ENCODE peak calls at places on chromosomes 6 and 20, in nine cellular contexts. V is psoas muscle; B is effector CD4-positive, alpha-beta T cell; P is endothelial cell; M is A549; Z is NCI-H524; E is trophoblast cell; H is anterior cingulate cortex; C is GM13977. K is an unnamed sample.

GRCh38 chr20:25223179-25223661 is 24.7 kb upstream of the PYGB start:
- DNase-seq in V (no peak), B (no peak), P (no peak), M (peak), Z (no peak), E (peak), H (no peak), C (no peak), K (no peak)

GRCh38 chr6:21611485-21611884 is 17.9 kb downstream of the SOX4 start:
- DNase-seq in V (no peak), B (no peak), P (no peak), M (no peak), Z (no peak), E (no peak), H (no peak), C (no peak), K (no peak)

GRCh38 chr6:148761532-148761951 is 14.7 kb downstream of the UST start:
- DNase-seq in V (peak), B (peak), P (no peak), M (no peak), Z (no peak), E (no peak), H (no peak), C (no peak), K (no peak)

GRCh38 chr6:143471822-143472221 is 21.2 kb downstream of the PEX3 start:
- DNase-seq in V (no peak), B (no peak), P (no peak), M (no peak), Z (no peak), E (no peak), H (no peak), C (no peak), K (no peak)

GRCh38 chr20:24872291-24873014 is 76.6 kb upstream of the CST7 start:
- DNase-seq in V (no peak), B (no peak), P (no peak), M (no peak), Z (peak), E (no peak), H (no peak), C (no peak), K (no peak)

GRCh38 chr20:34560141-34560523 is 1.6 kb downstream of the MAP1LC3A start:
- DNase-seq in V (peak), B (no peak), P (no peak), M (no peak), Z (no peak), E (no peak), H (peak), C (no peak), K (no peak)

GRCh38 chr6:7912736-7913517 is 2.3 kb upstream of the TXNDC5 start:
- DNase-seq in V (no peak), B (no peak), P (no peak), M (no peak), Z (no peak), E (no peak), H (no peak), C (no peak), K (no peak)

GRCh38 chr6:40983752-40984151 is 55.3 kb downstream of the UNC5CL start:
- DNase-seq in V (no peak), B (no peak), P (no peak), M (no peak), Z (no peak), E (no peak), H (no peak), C (no peak), K (no peak)

GRCh38 chr20:45153756-45154155 is 20.9 kb upstream of the PI3 start:
- DNase-seq in V (no peak), B (no peak), P (no peak), M (no peak), Z (no peak), E (no peak), H (no peak), C (no peak), K (no peak)

GRCh38 chr6:161228096-161228495 is 45.8 kb downstream of the AGPAT4 start:
- DNase-seq in V (peak), B (no peak), P (no peak), M (no peak), Z (no peak), E (no peak), H (no peak), C (no peak), K (no peak)

GRCh38 chr20:48942730-48943129 is 21.2 kb downstream of the ARFGEF2 start:
- DNase-seq in V (no peak), B (no peak), P (no peak), M (no peak), Z (no peak), E (no peak), H (no peak), C (no peak), K (no peak)

GRCh38 chr6:116783852-116784251 is 18.3 kb upstream of the FAM162B start:
- DNase-seq in V (no peak), B (no peak), P (no peak), M (no peak), Z (no peak), E (no peak), H (no peak), C (no peak), K (no peak)

GRCh38 chr6:124947821-124948451 is 14.3 kb upstream of the RNF217 start:
- DNase-seq in V (no peak), B (no peak), P (no peak), M (no peak), Z (no peak), E (no peak), H (no peak), C (no peak), K (no peak)

GRCh38 chr20:50344232-50345071 is 153.8 kb downstream of the CEBPB start:
- DNase-seq in V (no peak), B (no peak), P (no peak), M (no peak), Z (no peak), E (no peak), H (no peak), C (no peak), K (no peak)

GRCh38 chr6:84762941-84763396 is 1.4 kb downstream of the TBX18 start:
- DNase-seq in V (peak), B (no peak), P (peak), M (no peak), Z (no peak), E (no peak), H (no peak), C (no peak), K (no peak)

GRCh38 chr6:31092238-31092637 is 20.1 kb downstream of the C6orf15 start:
- DNase-seq in V (no peak), B (no peak), P (no peak), M (no peak), Z (no peak), E (no peak), H (no peak), C (no peak), K (no peak)

GRCh38 chr6:148501178-148501590 is 158.5 kb downstream of the SASH1 start:
- DNase-seq in V (peak), B (no peak), P (no peak), M (no peak), Z (no peak), E (peak), H (no peak), C (no peak), K (no peak)

GRCh38 chr6:84774174-84775158 is 10.1 kb upstream of the TBX18 start:
- DNase-seq in V (peak), B (no peak), P (peak), M (peak), Z (no peak), E (no peak), H (no peak), C (peak), K (peak)

GRCh38 chr20:7362601-7363000 is 577.7 kb downstream of the HAO1 start:
- DNase-seq in V (no peak), B (no peak), P (no peak), M (no peak), Z (no peak), E (no peak), H (no peak), C (no peak), K (no peak)

GRCh38 chr20:36793294-36794115 is 19.9 kb upstream of the DSN1 start:
- DNase-seq in V (no peak), B (no peak), P (no peak), M (no peak), Z (no peak), E (no peak), H (no peak), C (no peak), K (no peak)

GRCh38 chr6:147689398-147689797 is 180.9 kb downstream of the SAMD5 start:
- DNase-seq in V (no peak), B (no peak), P (no peak), M (no peak), Z (no peak), E (no peak), H (no peak), C (no peak), K (no peak)

GRCh38 chr6:11011787-11012234 is 32.3 kb downstream of the ELOVL2 start:
- DNase-seq in V (no peak), B (no peak), P (no peak), M (peak), Z (no peak), E (peak), H (no peak), C (peak), K (no peak)

GRCh38 chr20:56606174-56606945 is 22.7 kb upstream of the TFAP2C start:
- DNase-seq in V (no peak), B (no peak), P (no peak), M (no peak), Z (no peak), E (peak), H (no peak), C (no peak), K (no peak)

GRCh38 chr6:34143884-34144580 is 1.9 kb downstream of the GRM4 start:
- DNase-seq in V (peak), B (peak), P (peak), M (peak), Z (peak), E (no peak), H (no peak), C (peak), K (no peak)

GRCh38 chr6:86888311-86888710 is 49.0 kb upstream of the HTR1E start:
- DNase-seq in V (no peak), B (no peak), P (no peak), M (no peak), Z (no peak), E (no peak), H (no peak), C (no peak), K (no peak)

GRCh38 chr6:1190361-1190760 is 121.5 kb upstream of the FOXQ1 start:
- DNase-seq in V (no peak), B (no peak), P (no peak), M (peak), Z (peak), E (peak), H (no peak), C (no peak), K (no peak)

GRCh38 chr6:84639396-84639795 is 125.0 kb downstream of the TBX18 start:
- DNase-seq in V (no peak), B (no peak), P (no peak), M (no peak), Z (no peak), E (peak), H (no peak), C (no peak), K (no peak)

GRCh38 chr20:46681032-46681854 is 8.0 kb downstream of the TP53RK start:
- DNase-seq in V (no peak), B (peak), P (peak), M (peak), Z (peak), E (peak), H (peak), C (peak), K (peak)

GRCh38 chr20:13771853-13772453 is 12.8 kb downstream of the ESF1 start:
- DNase-seq in V (no peak), B (no peak), P (no peak), M (peak), Z (no peak), E (no peak), H (no peak), C (no peak), K (no peak)

GRCh38 chr6:2509746-2510145 is 241.0 kb downstream of the MYLK4 start:
- DNase-seq in V (no peak), B (no peak), P (no peak), M (no peak), Z (no peak), E (no peak), H (no peak), C (no peak), K (no peak)

GRCh38 chr6:13924146-13924948 is 405 bp upstream of the RNF182 start:
- DNase-seq in V (peak), B (peak), P (peak), M (peak), Z (peak), E (peak), H (peak), C (no peak), K (no peak)

GRCh38 chr6:37168809-37169457 is 1.0 kb upstream of the PIM1 start:
- DNase-seq in V (no peak), B (peak), P (no peak), M (peak), Z (peak), E (peak), H (peak), C (peak), K (peak)

GRCh38 chr6:77633471-77633870 is 19.4 kb upstream of the MEI4 start:
- DNase-seq in V (no peak), B (no peak), P (no peak), M (no peak), Z (no peak), E (no peak), H (no peak), C (no peak), K (no peak)

GRCh38 chr6:111480988-111481830 is 1.8 kb downstream of the REV3L start:
- DNase-seq in V (no peak), B (no peak), P (no peak), M (no peak), Z (no peak), E (no peak), H (no peak), C (no peak), K (no peak)

GRCh38 chr20:48584391-48585249 is 243.2 kb downstream of the PREX1 start:
- DNase-seq in V (no peak), B (no peak), P (no peak), M (no peak), Z (peak), E (no peak), H (no peak), C (no peak), K (no peak)

GRCh38 chr6:75633045-75633444 is 31.4 kb downstream of the SENP6 start:
- DNase-seq in V (no peak), B (no peak), P (no peak), M (no peak), Z (no peak), E (no peak), H (no peak), C (no peak), K (no peak)

K was measured in frontal cortex.